ENCODE peak calls at places on chromosomes 5 and 9, in nine cellular contexts. One of them, this sample, is unnamed.

GRCh38 chr5:65986050-65986451 is 59.7 kb downstream of the ERBIN start:
- DNase-seq in SK-N-SH: no peak
- DNase-seq in HCT116: no peak
- DNase-seq in GM23338: no peak
- DNase-seq in prostate gland: no peak
- DNase-seq in stomach: no peak
- DNase-seq in H1: no peak
- DNase-seq in upper lobe of left lung: no peak
- DNase-seq in HL-60: no peak
- DNase-seq in this sample: no peak

GRCh38 chr9:136882109-136882946 is 4.0 kb upstream of the TRAF2 start:
- DNase-seq in SK-N-SH: peak
- DNase-seq in HCT116: peak
- DNase-seq in GM23338: no peak
- DNase-seq in prostate gland: no peak
- DNase-seq in stomach: peak
- DNase-seq in H1: no peak
- DNase-seq in upper lobe of left lung: peak
- DNase-seq in HL-60: no peak
- DNase-seq in this sample: peak

GRCh38 chr5:135592312-135593045 is 13.7 kb upstream of the CXCL14 start:
- DNase-seq in SK-N-SH: no peak
- DNase-seq in HCT116: no peak
- DNase-seq in GM23338: no peak
- DNase-seq in prostate gland: no peak
- DNase-seq in stomach: no peak
- DNase-seq in H1: no peak
- DNase-seq in upper lobe of left lung: no peak
- DNase-seq in HL-60: no peak
- DNase-seq in this sample: no peak

GRCh38 chr5:27742805-27743204 is 704.4 kb upstream of the CDH9 start:
- DNase-seq in SK-N-SH: no peak
- DNase-seq in HCT116: no peak
- DNase-seq in GM23338: no peak
- DNase-seq in prostate gland: no peak
- DNase-seq in stomach: no peak
- DNase-seq in H1: no peak
- DNase-seq in upper lobe of left lung: no peak
- DNase-seq in HL-60: no peak
- DNase-seq in this sample: no peak

GRCh38 chr5:129652353-129653138 is 95.3 kb upstream of the MINAR2 start:
- DNase-seq in SK-N-SH: no peak
- DNase-seq in HCT116: no peak
- DNase-seq in GM23338: no peak
- DNase-seq in prostate gland: no peak
- DNase-seq in stomach: no peak
- DNase-seq in H1: no peak
- DNase-seq in upper lobe of left lung: no peak
- DNase-seq in HL-60: no peak
- DNase-seq in this sample: no peak

GRCh38 chr9:73074176-73074708 is 77.4 kb upstream of the ANXA1 start:
- DNase-seq in SK-N-SH: no peak
- DNase-seq in HCT116: no peak
- DNase-seq in GM23338: no peak
- DNase-seq in prostate gland: no peak
- DNase-seq in stomach: no peak
- DNase-seq in H1: no peak
- DNase-seq in upper lobe of left lung: no peak
- DNase-seq in HL-60: no peak
- DNase-seq in this sample: no peak

GRCh38 chr5:30605693-30606268 is 587.7 kb upstream of the CDH6 start:
- DNase-seq in SK-N-SH: no peak
- DNase-seq in HCT116: no peak
- DNase-seq in GM23338: no peak
- DNase-seq in prostate gland: peak
- DNase-seq in stomach: no peak
- DNase-seq in H1: no peak
- DNase-seq in upper lobe of left lung: no peak
- DNase-seq in HL-60: no peak
- DNase-seq in this sample: no peak

GRCh38 chr5:75192804-75193203 is 43.9 kb downstream of the ANKRD31 start:
- DNase-seq in SK-N-SH: no peak
- DNase-seq in HCT116: no peak
- DNase-seq in GM23338: no peak
- DNase-seq in prostate gland: no peak
- DNase-seq in stomach: no peak
- DNase-seq in H1: no peak
- DNase-seq in upper lobe of left lung: no peak
- DNase-seq in HL-60: no peak
- DNase-seq in this sample: no peak

GRCh38 chr5:145158654-145159199 is 676.4 kb downstream of the PRELID2 start:
- DNase-seq in SK-N-SH: no peak
- DNase-seq in HCT116: no peak
- DNase-seq in GM23338: peak
- DNase-seq in prostate gland: no peak
- DNase-seq in stomach: no peak
- DNase-seq in H1: no peak
- DNase-seq in upper lobe of left lung: no peak
- DNase-seq in HL-60: no peak
- DNase-seq in this sample: no peak

GRCh38 chr9:137461663-137462395 is 2.7 kb upstream of the NSMF start:
- DNase-seq in SK-N-SH: no peak
- DNase-seq in HCT116: peak
- DNase-seq in GM23338: peak
- DNase-seq in prostate gland: no peak
- DNase-seq in stomach: peak
- DNase-seq in H1: peak
- DNase-seq in upper lobe of left lung: peak
- DNase-seq in HL-60: peak
- DNase-seq in this sample: peak

DNA sequence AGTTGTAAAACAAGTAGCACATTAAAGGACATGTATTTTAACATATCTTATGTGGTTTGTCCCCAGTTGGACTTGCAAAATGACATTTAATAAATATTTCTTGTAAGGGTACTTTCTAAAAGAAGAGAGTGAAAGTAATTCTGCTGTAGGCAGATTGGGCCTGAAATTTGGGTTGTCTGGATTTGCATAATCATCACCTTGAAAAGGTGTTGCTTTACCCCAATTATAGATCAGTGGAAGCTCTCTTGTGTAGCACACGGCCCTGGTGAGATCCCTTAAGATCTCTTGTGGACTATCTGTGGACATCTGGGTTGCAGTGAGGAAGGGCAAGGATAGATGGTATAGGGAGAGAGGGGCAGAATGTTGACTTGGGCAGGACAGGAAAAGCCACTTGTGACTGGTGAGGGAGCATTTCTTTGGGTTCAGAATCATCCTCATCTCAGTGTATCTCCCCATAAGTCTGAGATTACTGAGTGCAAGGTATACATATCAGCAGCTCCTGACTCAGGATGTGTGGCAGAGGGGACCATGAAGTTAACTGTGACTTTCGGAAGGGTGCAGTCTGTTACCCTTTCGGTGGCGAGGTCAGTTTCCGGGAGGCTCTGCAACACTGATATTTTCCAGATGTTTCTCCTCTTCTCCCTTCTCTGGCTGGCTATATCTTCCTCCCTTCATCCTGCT is 2.0 kb upstream of the TNFAIP8 start:
- DNase-seq in SK-N-SH: no peak
- DNase-seq in HCT116: no peak
- DNase-seq in GM23338: no peak
- DNase-seq in prostate gland: no peak
- DNase-seq in stomach: no peak
- DNase-seq in H1: no peak
- DNase-seq in upper lobe of left lung: no peak
- DNase-seq in HL-60: no peak
- DNase-seq in this sample: no peak
- H3K4me3 ChIP-seq in SK-N-SH: no peak
- H3K4me3 ChIP-seq in HCT116: no peak
- H3K4me3 ChIP-seq in GM23338: no peak
- H3K4me3 ChIP-seq in prostate gland: no peak
- H3K4me3 ChIP-seq in stomach: no peak
- H3K4me3 ChIP-seq in H1: no peak
- H3K4me3 ChIP-seq in upper lobe of left lung: no peak
- H3K4me3 ChIP-seq in HL-60: no peak
- H3K4me3 ChIP-seq in this sample: no peak

DNA sequence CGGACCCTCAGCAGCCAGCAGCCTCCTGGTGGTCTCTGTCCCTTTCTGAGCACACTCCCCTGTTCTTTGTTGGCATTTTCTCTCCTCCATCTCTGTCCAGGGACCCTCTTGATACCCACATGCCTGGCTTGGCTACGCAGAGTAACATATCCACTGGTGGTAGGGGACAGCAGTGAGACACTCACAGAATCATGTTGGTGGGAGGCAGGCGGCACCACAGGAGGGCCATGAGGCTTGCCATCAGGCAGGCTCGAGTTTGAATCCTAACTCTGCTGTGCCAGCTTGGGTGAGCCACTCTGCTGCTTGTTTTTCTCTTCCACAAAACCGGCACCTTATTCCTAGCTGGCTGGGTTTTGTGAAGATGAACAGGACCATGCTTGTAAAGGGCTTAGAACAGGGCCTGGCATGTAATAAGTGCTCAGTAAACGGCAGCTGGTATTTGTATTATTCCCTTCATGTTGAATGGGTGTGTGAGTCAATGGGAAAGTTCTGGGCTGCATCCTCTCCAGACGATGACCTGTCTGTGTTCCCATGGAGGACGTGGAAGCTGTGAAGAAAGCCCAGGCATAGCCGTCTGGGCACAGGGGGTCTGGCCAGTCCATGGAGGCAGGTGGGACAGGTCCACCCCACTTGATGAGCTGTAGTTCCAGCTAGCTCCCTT is 2.3 kb downstream of the COL27A1 start:
- DNase-seq in SK-N-SH: no peak
- DNase-seq in HCT116: no peak
- DNase-seq in GM23338: no peak
- DNase-seq in prostate gland: no peak
- DNase-seq in stomach: no peak
- DNase-seq in H1: no peak
- DNase-seq in upper lobe of left lung: no peak
- DNase-seq in HL-60: no peak
- DNase-seq in this sample: no peak
- TF ChIP-seq POLR2AphosphoS5 in SK-N-SH: no peak
- TF ChIP-seq POLR2AphosphoS5 in HCT116: no peak
- TF ChIP-seq POLR2AphosphoS5 in GM23338: no peak
- TF ChIP-seq POLR2AphosphoS5 in prostate gland: no peak
- TF ChIP-seq POLR2AphosphoS5 in stomach: no peak
- TF ChIP-seq POLR2AphosphoS5 in H1: no peak
- TF ChIP-seq POLR2AphosphoS5 in upper lobe of left lung: no peak
- TF ChIP-seq POLR2AphosphoS5 in HL-60: no peak
- TF ChIP-seq POLR2AphosphoS5 in this sample: no peak

GRCh38 chr5:111076076-111076475 is 4.6 kb downstream of the TSLP start:
- DNase-seq in SK-N-SH: no peak
- DNase-seq in HCT116: no peak
- DNase-seq in GM23338: no peak
- DNase-seq in prostate gland: no peak
- DNase-seq in stomach: no peak
- DNase-seq in H1: no peak
- DNase-seq in upper lobe of left lung: no peak
- DNase-seq in HL-60: no peak
- DNase-seq in this sample: no peak

GRCh38 chr5:111071413-111071812 is at the start of gene TSLP:
- DNase-seq in SK-N-SH: no peak
- DNase-seq in HCT116: no peak
- DNase-seq in GM23338: no peak
- DNase-seq in prostate gland: no peak
- DNase-seq in stomach: no peak
- DNase-seq in H1: no peak
- DNase-seq in upper lobe of left lung: no peak
- DNase-seq in HL-60: no peak
- DNase-seq in this sample: no peak

GRCh38 chr5:111072949-111073682 is 1.6 kb downstream of the TSLP start:
- DNase-seq in SK-N-SH: peak
- DNase-seq in HCT116: peak
- DNase-seq in GM23338: peak
- DNase-seq in prostate gland: peak
- DNase-seq in stomach: peak
- DNase-seq in H1: no peak
- DNase-seq in upper lobe of left lung: peak
- DNase-seq in HL-60: peak
- DNase-seq in this sample: peak

GRCh38 chr5:111075520-111075919 is 4.0 kb downstream of the TSLP start:
- DNase-seq in SK-N-SH: no peak
- DNase-seq in HCT116: peak
- DNase-seq in GM23338: no peak
- DNase-seq in prostate gland: no peak
- DNase-seq in stomach: no peak
- DNase-seq in H1: no peak
- DNase-seq in upper lobe of left lung: peak
- DNase-seq in HL-60: no peak
- DNase-seq in this sample: no peak

GRCh38 chr5:111074244-111074643 is 2.7 kb downstream of the TSLP start:
- DNase-seq in SK-N-SH: no peak
- DNase-seq in HCT116: no peak
- DNase-seq in GM23338: no peak
- DNase-seq in prostate gland: no peak
- DNase-seq in stomach: no peak
- DNase-seq in H1: no peak
- DNase-seq in upper lobe of left lung: no peak
- DNase-seq in HL-60: no peak
- DNase-seq in this sample: no peak
- H3K4me3 ChIP-seq in SK-N-SH: peak
- H3K4me3 ChIP-seq in HCT116: no peak
- H3K4me3 ChIP-seq in GM23338: peak
- H3K4me3 ChIP-seq in prostate gland: no peak
- H3K4me3 ChIP-seq in stomach: peak
- H3K4me3 ChIP-seq in H1: peak
- H3K4me3 ChIP-seq in upper lobe of left lung: peak
- H3K4me3 ChIP-seq in HL-60: no peak
- H3K4me3 ChIP-seq in this sample: peak

GRCh38 chr9:15289590-15289989 is 17.4 kb downstream of the TTC39B start:
- DNase-seq in SK-N-SH: no peak
- DNase-seq in HCT116: no peak
- DNase-seq in GM23338: no peak
- DNase-seq in prostate gland: no peak
- DNase-seq in stomach: no peak
- DNase-seq in H1: no peak
- DNase-seq in upper lobe of left lung: no peak
- DNase-seq in HL-60: no peak
- DNase-seq in this sample: no peak

GRCh38 chr9:15295761-15296405 is 11.1 kb downstream of the TTC39B start:
- DNase-seq in SK-N-SH: no peak
- DNase-seq in HCT116: no peak
- DNase-seq in GM23338: no peak
- DNase-seq in prostate gland: no peak
- DNase-seq in stomach: no peak
- DNase-seq in H1: no peak
- DNase-seq in upper lobe of left lung: no peak
- DNase-seq in HL-60: no peak
- DNase-seq in this sample: peak

GRCh38 chr9:15298362-15298761 is 8.7 kb downstream of the TTC39B start:
- DNase-seq in SK-N-SH: no peak
- DNase-seq in HCT116: no peak
- DNase-seq in GM23338: no peak
- DNase-seq in prostate gland: no peak
- DNase-seq in stomach: no peak
- DNase-seq in H1: no peak
- DNase-seq in upper lobe of left lung: no peak
- DNase-seq in HL-60: no peak
- DNase-seq in this sample: no peak

GRCh38 chr9:15293084-15293483 is 13.9 kb downstream of the TTC39B start:
- DNase-seq in SK-N-SH: no peak
- DNase-seq in HCT116: no peak
- DNase-seq in GM23338: no peak
- DNase-seq in prostate gland: no peak
- DNase-seq in stomach: no peak
- DNase-seq in H1: no peak
- DNase-seq in upper lobe of left lung: no peak
- DNase-seq in HL-60: no peak
- DNase-seq in this sample: no peak

GRCh38 chr9:15293727-15294405 is 13.2 kb downstream of the TTC39B start:
- DNase-seq in SK-N-SH: no peak
- DNase-seq in HCT116: no peak
- DNase-seq in GM23338: no peak
- DNase-seq in prostate gland: no peak
- DNase-seq in stomach: no peak
- DNase-seq in H1: no peak
- DNase-seq in upper lobe of left lung: no peak
- DNase-seq in HL-60: no peak
- DNase-seq in this sample: no peak
- TF ChIP-seq POLR2AphosphoS5 in SK-N-SH: no peak
- TF ChIP-seq POLR2AphosphoS5 in HCT116: no peak
- TF ChIP-seq POLR2AphosphoS5 in GM23338: no peak
- TF ChIP-seq POLR2AphosphoS5 in prostate gland: peak
- TF ChIP-seq POLR2AphosphoS5 in stomach: no peak
- TF ChIP-seq POLR2AphosphoS5 in H1: no peak
- TF ChIP-seq POLR2AphosphoS5 in upper lobe of left lung: no peak
- TF ChIP-seq POLR2AphosphoS5 in HL-60: no peak
- TF ChIP-seq POLR2AphosphoS5 in this sample: no peak